ENCODE peak calls at places on chromosomes 3 and 15, in six cellular contexts. One of them, this sample, is unnamed.

GRCh38 chr15:75130597-75131268 is 70.9 kb upstream of the C15orf39 start:
- DNase-seq in adrenal gland: no peak
- DNase-seq in fibroblast of pulmonary artery: no peak
- DNase-seq in right lobe of liver: no peak
- DNase-seq in IMR-90: no peak
- DNase-seq in tibial artery: no peak
- DNase-seq in this sample: no peak

GRCh38 chr3:73687081-73688004 is 62.6 kb upstream of the PDZRN3 start:
- DNase-seq in fibroblast of pulmonary artery: no peak
- DNase-seq in IMR-90: peak
- DNase-seq in right lobe of liver: no peak
- DNase-seq in tibial artery: no peak
- DNase-seq in adrenal gland: no peak
- DNase-seq in this sample: peak

GRCh38 chr3:12148183-12148940 is 10.3 kb downstream of the TIMP4 start:
- DNase-seq in right lobe of liver: no peak
- DNase-seq in fibroblast of pulmonary artery: peak
- DNase-seq in tibial artery: peak
- DNase-seq in adrenal gland: no peak
- DNase-seq in IMR-90: no peak
- DNase-seq in this sample: peak

GRCh38 chr15:64712353-64712752 is 63.0 kb downstream of the RBPMS2 start:
- DNase-seq in IMR-90: no peak
- DNase-seq in adrenal gland: no peak
- DNase-seq in fibroblast of pulmonary artery: no peak
- DNase-seq in tibial artery: no peak
- DNase-seq in right lobe of liver: no peak
- DNase-seq in this sample: no peak

GRCh38 chr3:183591881-183592521 is 36.5 kb upstream of the KLHL6 start:
- DNase-seq in adrenal gland: no peak
- DNase-seq in right lobe of liver: no peak
- DNase-seq in fibroblast of pulmonary artery: peak
- DNase-seq in tibial artery: no peak
- DNase-seq in IMR-90: no peak
- DNase-seq in this sample: no peak

GRCh38 chr15:77784361-77785292 is 151.9 kb upstream of the LINGO1 start:
- DNase-seq in fibroblast of pulmonary artery: peak
- DNase-seq in tibial artery: no peak
- DNase-seq in adrenal gland: no peak
- DNase-seq in right lobe of liver: no peak
- DNase-seq in IMR-90: no peak
- DNase-seq in this sample: peak

GRCh38 chr15:78850926-78851600 is 21.6 kb upstream of the MORF4L1 start:
- DNase-seq in right lobe of liver: no peak
- DNase-seq in adrenal gland: no peak
- DNase-seq in IMR-90: no peak
- DNase-seq in fibroblast of pulmonary artery: no peak
- DNase-seq in tibial artery: no peak
- DNase-seq in this sample: no peak

GRCh38 chr15:59268199-59268979 is 61.7 kb downstream of the LDHAL6B start:
- DNase-seq in tibial artery: no peak
- DNase-seq in IMR-90: peak
- DNase-seq in right lobe of liver: no peak
- DNase-seq in fibroblast of pulmonary artery: no peak
- DNase-seq in adrenal gland: no peak
- DNase-seq in this sample: peak

GRCh38 chr15:97084650-97085049 is 754.1 kb downstream of the NR2F2 start:
- DNase-seq in fibroblast of pulmonary artery: peak
- DNase-seq in right lobe of liver: no peak
- DNase-seq in IMR-90: no peak
- DNase-seq in tibial artery: no peak
- DNase-seq in adrenal gland: no peak
- DNase-seq in this sample: peak

GRCh38 chr15:73959801-73960200 is 32.3 kb downstream of the STOML1 start:
- DNase-seq in adrenal gland: no peak
- DNase-seq in right lobe of liver: no peak
- DNase-seq in fibroblast of pulmonary artery: no peak
- DNase-seq in tibial artery: no peak
- DNase-seq in IMR-90: no peak
- DNase-seq in this sample: no peak

GRCh38 chr15:74873756-74874424 is 725 bp upstream of the SCAMP2 start:
- DNase-seq in fibroblast of pulmonary artery: peak
- DNase-seq in tibial artery: no peak
- DNase-seq in IMR-90: no peak
- DNase-seq in right lobe of liver: no peak
- DNase-seq in adrenal gland: no peak
- DNase-seq in this sample: peak

GRCh38 chr3:37593796-37594195 is 267.9 kb upstream of the CTDSPL start:
- DNase-seq in fibroblast of pulmonary artery: no peak
- DNase-seq in adrenal gland: peak
- DNase-seq in right lobe of liver: no peak
- DNase-seq in tibial artery: no peak
- DNase-seq in IMR-90: no peak
- DNase-seq in this sample: no peak

GRCh38 chr15:63503739-63504246 is 600 bp upstream of the USP3 start:
- DNase-seq in fibroblast of pulmonary artery: peak
- DNase-seq in tibial artery: peak
- DNase-seq in adrenal gland: peak
- DNase-seq in IMR-90: peak
- DNase-seq in right lobe of liver: peak
- DNase-seq in this sample: peak

DNA sequence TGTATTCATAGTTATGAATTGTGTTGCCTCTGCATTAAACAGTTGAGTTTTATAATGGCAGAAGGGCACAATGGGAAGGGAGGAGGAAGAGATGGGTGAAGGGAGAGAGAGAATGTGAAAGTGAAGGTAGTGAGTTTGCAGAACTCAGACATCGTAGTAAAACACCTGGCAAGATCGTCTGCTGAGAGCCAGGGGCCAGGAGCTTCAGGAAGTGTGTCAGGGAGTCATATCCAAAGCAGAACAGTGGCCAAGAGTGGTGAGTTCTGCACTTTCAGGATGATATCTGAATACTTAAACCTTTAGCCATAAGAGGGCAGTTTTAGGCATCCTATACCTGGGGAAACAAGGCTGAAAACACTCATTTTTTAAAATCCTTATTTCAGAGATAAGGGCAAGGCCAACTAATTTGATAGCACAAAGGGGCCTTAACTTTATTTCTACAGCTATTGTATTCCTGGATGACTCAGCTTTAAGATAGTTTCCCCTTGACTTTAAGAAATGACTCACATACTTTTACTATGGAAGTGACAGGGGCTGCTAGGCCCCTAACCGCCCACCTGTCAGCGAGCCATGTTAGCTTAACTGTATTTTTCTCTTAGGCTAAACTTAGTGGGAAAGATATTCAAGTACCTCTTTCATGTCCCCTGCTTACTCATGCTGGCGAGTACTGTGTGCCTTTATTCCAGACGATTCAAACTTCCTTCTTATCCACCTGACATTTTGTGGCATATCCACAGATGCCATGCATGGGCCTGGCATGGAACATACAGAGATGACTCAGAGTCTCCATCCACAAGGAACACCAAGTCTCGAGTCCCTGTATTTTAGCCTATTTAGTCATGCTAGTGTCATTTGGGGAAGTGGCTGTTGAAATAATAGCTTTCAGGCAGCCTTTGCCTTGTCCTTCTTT is 53.9 kb downstream of the RLBP1 start:
- DNase-seq in adrenal gland: no peak
- DNase-seq in right lobe of liver: no peak
- DNase-seq in IMR-90: peak
- DNase-seq in fibroblast of pulmonary artery: peak
- DNase-seq in tibial artery: peak
- DNase-seq in this sample: peak
- H3K4me3 ChIP-seq in adrenal gland: no peak
- H3K4me3 ChIP-seq in right lobe of liver: no peak
- H3K4me3 ChIP-seq in IMR-90: no peak
- H3K4me3 ChIP-seq in fibroblast of pulmonary artery: no peak
- H3K4me3 ChIP-seq in tibial artery: no peak
- H3K4me3 ChIP-seq in this sample: no peak

DNA sequence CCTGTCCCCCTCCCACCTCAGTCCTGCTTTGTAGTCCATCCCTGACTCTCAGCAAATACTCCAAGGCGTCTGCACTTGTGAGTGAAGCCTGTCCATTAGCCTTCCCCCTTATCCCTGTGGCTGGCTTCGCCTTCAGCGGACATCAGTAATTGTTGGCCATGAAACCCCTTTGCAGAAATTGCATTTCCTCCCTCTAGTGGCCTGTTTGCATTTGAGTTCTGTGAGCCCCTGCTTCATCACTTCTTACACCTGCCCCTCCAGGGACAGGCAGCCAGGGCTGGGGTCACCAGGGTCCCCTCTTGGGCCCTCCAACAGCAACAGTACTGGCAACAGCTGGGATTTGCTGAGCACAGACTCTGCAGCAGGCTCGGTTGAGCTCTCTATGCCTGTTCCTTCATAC is 9.0 kb upstream of the LRRK1 start:
- DNase-seq in IMR-90: no peak
- DNase-seq in fibroblast of pulmonary artery: no peak
- DNase-seq in tibial artery: no peak
- DNase-seq in adrenal gland: no peak
- DNase-seq in right lobe of liver: no peak
- DNase-seq in this sample: no peak
- TF ChIP-seq CTCF in IMR-90: no peak
- TF ChIP-seq CTCF in fibroblast of pulmonary artery: peak
- TF ChIP-seq CTCF in tibial artery: no peak
- TF ChIP-seq CTCF in adrenal gland: no peak
- TF ChIP-seq CTCF in right lobe of liver: no peak
- TF ChIP-seq CTCF in this sample: peak

DNA sequence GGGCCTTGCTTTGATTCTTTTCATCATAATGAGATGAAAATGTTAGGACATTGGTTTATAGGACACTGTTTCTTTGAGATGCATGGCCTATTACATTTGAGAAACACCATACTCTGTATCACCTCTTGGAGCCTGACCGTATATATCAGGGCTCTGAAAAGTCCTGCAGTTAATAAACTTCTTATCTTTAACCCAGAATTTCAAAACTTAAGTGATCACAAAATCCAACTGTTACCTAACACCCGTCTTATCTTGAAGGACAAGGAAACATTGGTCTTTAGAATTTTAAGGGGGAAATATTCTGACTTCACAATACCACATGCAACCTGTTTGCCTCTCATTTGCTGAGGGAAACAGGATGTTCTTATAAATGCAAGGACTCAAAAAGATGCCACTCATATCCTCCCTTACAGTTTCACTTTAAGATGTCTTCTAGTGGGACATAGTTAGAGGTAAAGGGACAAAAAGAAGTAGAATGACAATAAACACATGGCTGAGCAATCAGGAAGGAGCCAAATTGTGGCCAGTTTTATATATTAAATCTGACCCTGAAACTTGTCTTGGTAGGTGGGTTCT is 67.8 kb downstream of the CRTC3 start:
- DNase-seq in tibial artery: no peak
- DNase-seq in fibroblast of pulmonary artery: no peak
- DNase-seq in adrenal gland: no peak
- DNase-seq in IMR-90: no peak
- DNase-seq in right lobe of liver: no peak
- DNase-seq in this sample: no peak
- H3K4me3 ChIP-seq in tibial artery: no peak
- H3K4me3 ChIP-seq in fibroblast of pulmonary artery: no peak
- H3K4me3 ChIP-seq in adrenal gland: no peak
- H3K4me3 ChIP-seq in IMR-90: no peak
- H3K4me3 ChIP-seq in right lobe of liver: no peak
- H3K4me3 ChIP-seq in this sample: no peak

GRCh38 chr3:115784739-115785571 is 161.6 kb downstream of the GAP43 start:
- DNase-seq in IMR-90: peak
- DNase-seq in tibial artery: no peak
- DNase-seq in adrenal gland: no peak
- DNase-seq in right lobe of liver: no peak
- DNase-seq in fibroblast of pulmonary artery: peak
- DNase-seq in this sample: peak
- TF ChIP-seq CTCF in IMR-90: no peak
- TF ChIP-seq CTCF in tibial artery: no peak
- TF ChIP-seq CTCF in adrenal gland: no peak
- TF ChIP-seq CTCF in right lobe of liver: no peak
- TF ChIP-seq CTCF in fibroblast of pulmonary artery: no peak
- TF ChIP-seq CTCF in this sample: no peak

DNA sequence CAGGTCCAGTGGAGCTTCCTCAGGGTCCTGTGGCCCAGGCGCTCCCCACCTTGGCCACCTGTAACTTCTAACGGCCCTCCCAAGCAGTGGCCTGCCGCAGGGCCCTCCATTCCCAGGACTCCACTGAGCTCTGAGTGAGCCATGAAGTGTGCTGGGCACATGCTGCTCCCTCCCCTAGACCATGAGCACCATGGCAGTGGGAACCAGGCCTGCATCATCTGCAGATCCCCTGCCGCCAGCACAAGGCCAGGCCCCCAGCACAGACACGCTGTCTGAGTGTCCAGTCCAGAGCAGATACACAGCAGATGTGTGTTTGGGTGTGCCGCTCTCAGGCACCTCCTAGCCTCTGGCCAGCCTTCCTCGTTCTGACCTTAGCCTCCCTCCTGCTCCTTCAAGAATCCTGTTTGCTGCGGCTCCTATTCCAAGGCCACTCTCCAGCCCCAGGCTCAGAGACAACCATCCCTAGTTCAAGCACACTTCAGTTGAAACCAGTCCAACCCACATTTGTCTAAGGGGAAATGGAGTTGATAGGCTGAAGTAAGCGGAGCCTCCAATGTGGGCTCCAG is 7.0 kb upstream of the KLF15 start:
- DNase-seq in IMR-90: no peak
- DNase-seq in right lobe of liver: no peak
- DNase-seq in tibial artery: no peak
- DNase-seq in adrenal gland: no peak
- DNase-seq in fibroblast of pulmonary artery: no peak
- DNase-seq in this sample: no peak
- H3K4me3 ChIP-seq in IMR-90: no peak
- H3K4me3 ChIP-seq in right lobe of liver: no peak
- H3K4me3 ChIP-seq in tibial artery: no peak
- H3K4me3 ChIP-seq in adrenal gland: no peak
- H3K4me3 ChIP-seq in fibroblast of pulmonary artery: no peak
- H3K4me3 ChIP-seq in this sample: no peak

GRCh38 chr15:95291878-95292472 is 1038.5 kb upstream of the NR2F2 start:
- DNase-seq in right lobe of liver: no peak
- DNase-seq in adrenal gland: no peak
- DNase-seq in fibroblast of pulmonary artery: peak
- DNase-seq in tibial artery: no peak
- DNase-seq in IMR-90: peak
- DNase-seq in this sample: peak
- TF ChIP-seq CTCF in right lobe of liver: peak
- TF ChIP-seq CTCF in adrenal gland: peak
- TF ChIP-seq CTCF in fibroblast of pulmonary artery: peak
- TF ChIP-seq CTCF in tibial artery: peak
- TF ChIP-seq CTCF in IMR-90: peak
- TF ChIP-seq CTCF in this sample: peak

This sample was measured in fibroblast of mammary gland.